ENCODE peak calls at places on chromosome 6, in eight cellular contexts. M is stimulated activated CD8-positive, alpha-beta memory T cell treated with anti-CD3 and anti-CD28 coated beads, Interleukin-12 subunit alpha, Interleukin-12 subunit beta, amount 100 ng/mL, for 4 hours; I is tibial nerve; C is endothelial cell; K is bronchial epithelial cell; D is H4; F is activated naive CD8-positive, alpha-beta T cell treated with anti-CD3 and anti-CD28 coated beads for 36 hours; A is EH. G is an unnamed sample.

GRCh38 chr6:67047996-67048395 is 1341.0 kb upstream of the EYS start:
- DNase-seq in M (no peak), I (no peak), C (no peak), K (no peak), D (no peak), F (no peak), A (no peak), G (no peak)

GRCh38 chr6:155530219-155530834 is 74.7 kb upstream of the NOX3 start:
- DNase-seq in M (no peak), I (peak), C (no peak), K (peak), D (peak), F (no peak), A (peak), G (peak)

GRCh38 chr6:130997061-130997753 is 65.8 kb downstream of the EPB41L2 start:
- DNase-seq in M (no peak), I (no peak), C (no peak), K (no peak), D (no peak), F (no peak), A (peak), G (no peak)

GRCh38 chr6:74075323-74075722 is 379.3 kb downstream of the CD109 start:
- DNase-seq in M (no peak), I (peak), C (no peak), K (peak), D (no peak), F (no peak), A (peak), G (no peak)

GRCh38 chr6:147958683-147959082 is 384.0 kb upstream of the SASH1 start:
- DNase-seq in M (no peak), I (no peak), C (no peak), K (no peak), D (no peak), F (no peak), A (no peak), G (no peak)

GRCh38 chr6:67558985-67559384 is 1076.1 kb upstream of the ADGRB3 start:
- DNase-seq in M (no peak), I (no peak), C (no peak), K (no peak), D (no peak), F (no peak), A (no peak), G (no peak)

GRCh38 chr6:89162047-89162371 is 16.2 kb downstream of the PM20D2 start:
- DNase-seq in M (no peak), I (no peak), C (no peak), K (no peak), D (no peak), F (no peak), A (no peak), G (no peak)

GRCh38 chr6:167937301-167937700 is 60.2 kb upstream of the KIF25 start:
- DNase-seq in M (no peak), I (no peak), C (no peak), K (no peak), D (no peak), F (no peak), A (no peak), G (no peak)

GRCh38 chr6:69780585-69781178 is 16.1 kb downstream of the LMBRD1 start:
- DNase-seq in M (no peak), I (no peak), C (no peak), K (peak), D (no peak), F (no peak), A (peak), G (peak)